ENCODE peak calls at places on chromosome 14, in four cellular contexts. U is right lobe of liver, Q is sigmoid colon, J is mucosa of descending colon. B is an unnamed sample. For H3K4me1, the result is how much of the 10 kb centered on the place peaks cover.

GRCh38 chr14:103164786-103165185 is 41.5 kb downstream of the TNFAIP2 start:
- DNase-seq in U (no peak), J (no peak), Q (no peak), B (no peak)

GRCh38 chr14:68361231-68361630 is 431.6 kb downstream of the ZFP36L1 start:
- DNase-seq in Q (no peak), U (no peak), J (no peak), B (peak)

GRCh38 chr14:20610002-20610765 is 19.0 kb upstream of the RNASE12 start:
- DNase-seq in J (peak), Q (peak), U (peak), B (peak)

GRCh38 chr14:98957211-98958047 is 314.6 kb downstream of the BCL11B start:
- DNase-seq in J (no peak), Q (peak), U (no peak), B (peak)

GRCh38 chr14:21917699-21918436 is 244.2 kb upstream of the OR4E1 start:
- DNase-seq in U (no peak), J (no peak), Q (no peak), B (peak)

GRCh38 chr14:52112336-52113018 is 43.6 kb upstream of the NID2 start:
- DNase-seq in J (no peak), U (no peak), Q (no peak), B (no peak)

GRCh38 chr14:61564623-61565091 is 130.7 kb upstream of the HIF1A start:
- DNase-seq in U (no peak), J (no peak), Q (no peak), B (no peak)

GRCh38 chr14:54600685-54601084 is 33.8 kb downstream of the SAMD4A start:
- DNase-seq in U (no peak), J (no peak), Q (no peak), B (no peak)

GRCh38 chr14:22546722-22547071 is 42.3 kb downstream of the DAD1 start:
- DNase-seq in J (no peak), U (no peak), Q (no peak), B (no peak)

GRCh38 chr14:41597647-41598046 is 9.0 kb upstream of the LRFN5 start:
- DNase-seq in U (no peak), J (peak), Q (no peak), B (no peak)

GRCh38 chr14:78566859-78567172 is 396.6 kb downstream of the NRXN3 start:
- DNase-seq in J (no peak), U (no peak), Q (no peak), B (no peak)

GRCh38 chr14:32800320-32800719 is 138.4 kb upstream of the NPAS3 start:
- DNase-seq in U (no peak), J (no peak), Q (no peak), B (no peak)

GRCh38 chr14:52455291-52456088 is 96.8 kb downstream of the TXNDC16 start:
- DNase-seq in U (no peak), J (no peak), Q (no peak), B (no peak)

GRCh38 chr14:55731881-55732498 is 152.0 kb downstream of the KTN1 start:
- DNase-seq in U (no peak), Q (no peak), J (no peak), B (peak)

GRCh38 chr14:74223016-74223415 is 16.2 kb upstream of the VSX2 start:
- DNase-seq in J (no peak), Q (peak), U (no peak), B (no peak)

GRCh38 chr14:62329427-62329826 is 567.2 kb downstream of the SNAPC1 start:
- DNase-seq in Q (no peak), U (no peak), J (no peak), B (no peak)

GRCh38 chr14:90287791-90288190 is 31.4 kb downstream of the PSMC1 start:
- DNase-seq in J (no peak), Q (no peak), U (no peak), B (no peak)

GRCh38 chr14:67526676-67527459 is 6.2 kb upstream of the PLEKHH1 start:
- DNase-seq in Q (no peak), U (peak), J (no peak), B (peak)

GRCh38 chr14:30996892-30997659 is 28.4 kb upstream of the AP4S1 start:
- DNase-seq in J (no peak), Q (no peak), U (no peak), B (no peak)

GRCh38 chr14:76104802-76105355 is 46.8 kb upstream of the GPATCH2L start:
- DNase-seq in Q (no peak), J (no peak), U (no peak), B (no peak)

GRCh38 chr14:55123101-55123500 is 6.0 kb upstream of the LGALS3 start:
- DNase-seq in Q (no peak), J (no peak), U (no peak), B (no peak)

GRCh38 chr14:95418858-95419257 is 97.6 kb downstream of the SYNE3 start:
- DNase-seq in Q (no peak), U (no peak), J (no peak), B (no peak)

GRCh38 chr14:51547260-51547659 is 104.5 kb upstream of the FRMD6 start:
- DNase-seq in J (no peak), U (peak), Q (peak), B (peak)

GRCh38 chr14:30020271-30020670 is 92.6 kb upstream of the PRKD1 start:
- DNase-seq in U (no peak), J (no peak), Q (no peak), B (no peak)

GRCh38 chr14:54768501-54768900 is 134.1 kb downstream of the GCH1 start:
- DNase-seq in Q (peak), J (no peak), U (no peak), B (no peak)

GRCh38 chr14:96852823-96853422 is 55.7 kb downstream of the VRK1 start:
- DNase-seq in U (no peak), Q (no peak), J (no peak), B (no peak)

DNA sequence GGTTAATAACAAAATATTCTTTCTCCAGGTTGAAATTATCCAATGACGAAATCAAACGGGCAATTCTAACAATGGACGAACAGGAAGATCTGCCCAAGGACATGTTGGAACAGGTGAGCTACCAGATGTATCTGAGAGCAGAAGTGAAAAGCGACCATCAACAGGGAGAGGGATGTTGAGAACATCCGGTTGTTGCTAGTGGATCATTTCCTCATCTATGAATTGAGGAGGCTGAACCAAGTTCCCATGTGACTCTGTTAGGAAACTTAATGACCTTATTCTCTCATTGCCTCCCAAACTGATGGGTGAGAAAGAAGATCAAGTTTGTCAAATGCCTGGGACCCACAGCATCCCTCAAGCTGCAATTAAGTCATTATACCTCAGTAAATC is 117.7 kb downstream of the GPR135 start:
- DNase-seq in J (no peak), U (no peak), Q (no peak), B (no peak)
- H3K4me1 ChIP-seq in J (under half), U (under half), Q (half or more), B (under half)

GRCh38 chr14:25046301-25046943 is 3.5 kb downstream of the STXBP6 start:
- DNase-seq in Q (no peak), U (no peak), J (no peak), B (no peak)

GRCh38 chr14:25050494-25051170 is 685 bp upstream of the STXBP6 start:
- DNase-seq in J (no peak), Q (no peak), U (no peak), B (no peak)

GRCh38 chr14:25049559-25050493 is at the start of gene STXBP6:
- DNase-seq in Q (peak), U (peak), J (peak), B (peak)

GRCh38 chr14:25048170-25049126 is 1.5 kb downstream of the STXBP6 start:
- DNase-seq in J (no peak), Q (peak), U (no peak), B (no peak)

DNA sequence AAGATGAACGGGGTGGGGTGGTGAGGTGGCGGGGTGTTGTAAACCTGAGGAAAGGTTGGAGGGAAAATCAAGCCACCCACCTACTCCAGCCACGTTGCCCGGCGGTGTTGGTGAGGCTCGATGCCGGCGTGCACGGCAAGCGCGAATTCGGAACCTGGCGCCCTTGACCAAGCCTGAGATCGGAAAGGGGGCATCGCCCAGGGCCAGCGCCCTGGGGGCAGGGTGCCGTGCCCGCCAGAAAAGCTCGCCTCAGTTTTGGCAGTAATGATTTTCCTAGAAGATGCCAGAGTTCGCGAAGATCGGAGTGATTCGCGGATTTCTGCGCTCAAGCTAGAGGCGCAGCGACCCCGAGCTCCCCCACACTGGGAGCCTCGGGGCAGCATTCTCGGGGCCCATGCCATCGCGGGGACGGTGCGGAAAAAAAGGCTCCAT is 804 bp downstream of the STXBP6 start:
- DNase-seq in Q (peak), J (no peak), U (no peak), B (no peak)
- H3K4me1 ChIP-seq in Q (under half), J (under half), U (under half), B (under half)

DNA sequence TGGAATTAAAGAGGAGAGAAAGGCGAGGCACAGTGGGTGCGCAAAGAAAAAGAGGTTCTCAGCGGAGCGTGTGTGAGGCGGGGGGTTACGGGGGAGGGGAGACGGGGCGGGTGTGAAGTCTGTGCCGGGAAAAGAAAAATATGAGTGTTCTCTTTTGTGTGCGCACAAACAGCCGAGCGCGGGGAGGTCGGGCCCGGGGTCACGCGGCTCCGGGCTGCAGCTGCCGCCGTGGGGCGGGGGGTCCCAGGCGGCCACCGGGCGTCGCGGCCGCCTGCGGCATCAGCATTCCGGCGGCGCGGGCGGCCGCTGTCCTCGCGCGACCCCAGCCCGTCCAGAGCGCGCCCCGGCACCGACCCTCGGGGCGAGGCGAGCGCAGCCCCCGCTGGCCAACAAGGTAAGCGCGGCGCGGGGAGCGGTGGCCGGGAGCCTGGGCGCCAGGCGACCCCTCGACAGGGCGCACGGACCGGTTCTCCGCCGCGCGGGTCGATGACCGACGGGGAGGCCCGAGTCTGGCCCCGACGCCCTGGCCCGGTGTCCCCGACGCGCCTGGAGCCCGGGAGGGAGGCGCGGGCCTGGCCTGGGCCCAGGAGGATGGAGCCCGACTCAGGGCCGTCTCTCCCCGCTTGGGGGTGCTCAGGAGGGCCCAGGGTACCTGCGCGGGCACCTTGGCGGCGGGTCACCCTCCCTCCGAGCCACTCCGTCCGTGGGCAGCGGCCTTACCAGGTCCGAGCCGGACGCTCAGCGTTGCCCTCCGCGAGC is 103.9 kb upstream of the DIO3 start:
- DNase-seq in U (no peak), J (no peak), Q (peak), B (no peak)
- H3K4me1 ChIP-seq in U (under half), J (under half), Q (under half), B (under half)

GRCh38 chr14:92613681-92614260 is 100.2 kb downstream of the RIN3 start:
- DNase-seq in Q (no peak), U (no peak), J (no peak), B (no peak)
- H3K4me1 ChIP-seq in Q (under half), U (under half), J (under half), B (under half)

GRCh38 chr14:93965287-93965821 is 11.0 kb downstream of the ASB2 start:
- DNase-seq in J (no peak), U (no peak), Q (no peak), B (no peak)
- H3K4me1 ChIP-seq in J (under half), U (under half), Q (half or more), B (under half)

GRCh38 chr14:69663322-69663686 is 51.9 kb downstream of the SUSD6 start:
- DNase-seq in Q (peak), J (no peak), U (no peak), B (peak)
- H3K4me1 ChIP-seq in Q (half or more), J (under half), U (under half), B (half or more)

GRCh38 chr14:59240356-59240755 is 51.9 kb downstream of the DAAM1 start:
- DNase-seq in J (no peak), U (no peak), Q (no peak), B (no peak)
- H3K4me1 ChIP-seq in J (under half), U (under half), Q (half or more), B (under half)